ENCODE peak calls at places on chromosomes 2 and 18, in five cellular contexts. A, C, Q, K and L are unnamed samples.

GRCh38 chr2:136645458-136645857 is 119.9 kb upstream of the THSD7B start:
- DNase-seq in A (no peak), C (no peak), Q (no peak), K (no peak), L (no peak)

GRCh38 chr18:9586814-9587213 is 27.5 kb downstream of the PPP4R1 start:
- DNase-seq in A (no peak), C (no peak), Q (no peak), K (no peak), L (no peak)

GRCh38 chr2:8522682-8523081 is 159.2 kb upstream of the ID2 start:
- DNase-seq in A (no peak), C (no peak), Q (no peak), K (no peak), L (no peak)

GRCh38 chr2:105674406-105674805 is 70.3 kb upstream of the NCK2 start:
- DNase-seq in A (no peak), C (peak; percentile 48), Q (no peak), K (no peak), L (no peak)

GRCh38 chr2:24907106-24907505 is 12.9 kb downstream of the ADCY3 start:
- DNase-seq in A (no peak), C (no peak), Q (no peak), K (no peak), L (no peak)

GRCh38 chr2:64214281-64215115 is 70.3 kb upstream of the PELI1 start:
- DNase-seq in A (no peak), C (peak; percentile 38), Q (no peak), K (no peak), L (no peak)

GRCh38 chr2:24768601-24769000 is 24.6 kb downstream of the PTRHD1 start:
- DNase-seq in A (no peak), C (peak; percentile 52), Q (no peak), K (no peak), L (no peak)

GRCh38 chr2:220006152-220006551 is 378.7 kb downstream of the SLC4A3 start:
- DNase-seq in A (peak; percentile 32), C (peak; percentile 33), Q (no peak), K (no peak), L (no peak)

GRCh38 chr18:39205565-39205964 is 1640.0 kb upstream of the CELF4 start:
- DNase-seq in A (no peak), C (no peak), Q (no peak), K (no peak), L (no peak)

GRCh38 chr18:55466789-55467188 is 121.2 kb downstream of the TCF4 start:
- DNase-seq in A (no peak), C (no peak), Q (no peak), K (no peak), L (no peak)

GRCh38 chr2:177728920-177729319 is 336.3 kb downstream of the AGPS start:
- DNase-seq in A (no peak), C (no peak), Q (no peak), K (no peak), L (no peak)

GRCh38 chr2:127376265-127376664 is 11.5 kb downstream of the MAP3K2 start:
- DNase-seq in A (no peak), C (no peak), Q (no peak), K (no peak), L (no peak)

GRCh38 chr2:45869165-45869501 is 217.7 kb downstream of the PRKCE start:
- DNase-seq in A (no peak), C (no peak), Q (no peak), K (no peak), L (no peak)

GRCh38 chr2:175030380-175031271 is 25.4 kb upstream of the CHN1 start:
- DNase-seq in A (peak; percentile 32), C (no peak), Q (peak; percentile 24), K (no peak), L (peak; percentile 51)

GRCh38 chr2:197575987-197576386 is 60.1 kb downstream of the MOB4 start:
- DNase-seq in A (peak; percentile 8), C (peak; percentile 40), Q (no peak), K (no peak), L (no peak)
- H3K27ac ChIP-seq in A (no peak overlapping the region), C (no peak overlapping the region), Q (peak overlapping the region; percentile 51), K (no peak overlapping the region), L (no peak overlapping the region)

GRCh38 chr2:158530829-158531228 is 74.1 kb downstream of the PKP4 start:
- DNase-seq in A (no peak), C (no peak), Q (no peak), K (no peak), L (no peak)
- TF ChIP-seq CTCF in A (no peak), C (no peak), Q (no peak), K (no peak), L (no peak)

DNA sequence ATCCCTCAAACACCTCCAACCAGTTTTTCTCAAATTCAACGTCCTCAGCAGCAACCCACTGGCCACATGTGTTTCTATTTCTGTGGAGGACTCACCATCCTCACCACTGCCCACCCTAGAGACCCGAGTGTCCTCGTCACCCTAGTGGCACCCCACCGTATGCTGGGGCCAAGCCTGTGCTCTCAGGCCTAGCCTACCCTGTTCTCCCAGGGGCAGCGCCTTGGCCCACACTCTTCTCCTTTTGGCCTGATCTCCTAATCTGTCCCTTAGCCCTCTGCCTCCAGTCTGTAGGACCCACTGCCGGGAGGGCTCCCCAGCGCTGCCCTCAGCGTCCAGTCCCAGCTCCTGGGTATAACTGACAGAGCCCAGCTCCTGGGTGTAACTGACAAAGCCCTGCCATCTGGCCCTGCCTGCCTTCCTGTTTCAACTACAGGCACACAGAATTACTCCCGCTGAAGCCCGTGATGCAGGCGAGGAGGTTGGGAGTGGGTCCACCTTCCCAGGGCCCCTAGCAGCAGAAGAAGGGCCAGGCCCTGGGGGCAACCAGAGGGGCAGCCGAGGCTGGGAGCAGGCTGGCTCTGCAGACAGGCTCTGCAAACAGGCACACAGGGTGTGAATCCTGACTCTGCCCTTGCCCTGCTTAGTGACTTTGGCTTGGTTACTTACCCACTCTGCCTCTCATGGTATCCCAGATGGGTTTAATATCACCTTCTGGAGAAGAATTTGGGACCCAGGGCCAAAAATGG is 25.6 kb upstream of the PTMA start:
- DNase-seq in A (no peak), C (no peak), Q (no peak), K (no peak), L (peak; percentile 72)
- H3K27ac ChIP-seq in A (no peak overlapping the region), C (no peak overlapping the region), Q (peak overlapping the region; percentile 97), K (no peak overlapping the region), L (peak overlapping the region; percentile 95)

GRCh38 chr2:101983486-101983885 is 8.3 kb upstream of the IL1R2 start:
- DNase-seq in A (no peak), C (no peak), Q (peak; percentile 56), K (no peak), L (no peak)

GRCh38 chr2:101982630-101983029 is 9.1 kb upstream of the IL1R2 start:
- DNase-seq in A (no peak), C (no peak), Q (no peak), K (no peak), L (no peak)

GRCh38 chr2:101984656-101985055 is 7.1 kb upstream of the IL1R2 start:
- DNase-seq in A (no peak), C (no peak), Q (no peak), K (no peak), L (no peak)

GRCh38 chr2:101985101-101985792 is 6.5 kb upstream of the IL1R2 start:
- DNase-seq in A (no peak), C (no peak), Q (peak; percentile 86), K (no peak), L (no peak)

GRCh38 chr2:101983928-101984327 is 7.8 kb upstream of the IL1R2 start:
- DNase-seq in A (no peak), C (no peak), Q (no peak), K (no peak), L (no peak)
- TF ChIP-seq CTCF in A (no peak), C (no peak), Q (no peak), K (peak; percentile 21), L (peak; percentile 29)

DNA sequence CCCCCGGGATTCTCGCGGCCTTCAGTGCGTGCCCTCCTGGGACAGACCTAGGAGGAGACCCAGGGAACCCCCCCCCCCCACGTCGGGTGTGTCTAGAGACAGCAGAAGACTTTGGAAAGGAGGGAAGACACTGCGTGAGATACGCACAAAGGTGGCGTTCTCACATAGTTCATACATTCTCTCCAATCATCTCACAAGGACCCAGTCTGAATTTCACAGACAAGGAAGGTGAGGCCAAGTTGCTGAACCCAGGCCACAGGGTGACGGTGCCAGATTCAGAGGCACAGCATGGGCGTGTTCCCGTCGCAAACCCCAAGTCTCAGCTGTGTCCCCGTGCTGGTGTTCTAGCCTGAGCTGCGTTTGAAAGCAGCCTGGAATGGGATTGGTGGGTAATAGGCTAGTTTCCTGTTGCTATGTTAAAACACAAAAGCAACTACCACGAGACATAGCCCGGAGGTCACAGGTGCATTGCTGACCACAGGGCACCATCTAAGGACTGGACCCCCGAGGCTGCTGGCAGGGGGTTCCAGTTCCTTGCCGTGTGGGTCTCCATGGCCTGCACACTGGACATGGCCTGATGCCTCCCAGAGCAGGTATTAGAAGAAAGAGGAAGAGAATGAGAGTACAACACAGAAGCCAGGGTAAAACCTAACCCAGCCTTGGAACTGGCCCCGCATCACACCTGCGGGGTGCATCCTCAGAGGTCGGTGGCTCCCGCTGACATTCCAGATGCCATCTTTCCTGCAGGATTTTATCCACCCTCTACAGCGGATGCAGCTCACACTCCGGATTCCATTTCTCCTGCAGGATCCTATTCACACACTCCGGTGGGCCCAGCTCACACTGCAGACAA is 1.1 kb upstream of the PXDN start:
- DNase-seq in A (no peak), C (peak; percentile 22), Q (no peak), K (no peak), L (no peak)
- H3K27ac ChIP-seq in A (no peak overlapping the region), C (peak overlapping the region; percentile 95), Q (peak overlapping the region; percentile 98), K (peak overlapping the region; percentile 78), L (no peak overlapping the region)